ENCODE peak calls at places on chromosomes 7 and 10, in four cellular contexts. One of them, this sample, is unnamed.
A peak's percentile ranks its signal among the peaks of the same experiment; 100 is the strongest.

GRCh38 chr7:155811560-155811894 is 736 bp downstream of the SHH start:
- DNase-seq in T-helper 1 cell: no peak
- DNase-seq in foreskin keratinocyte: peak; percentile 22
- DNase-seq in stimulated activated CD8-positive, alpha-beta memory T cell treated with anti-CD3 and anti-CD28 coated beads, Interleukin-2, amount 100 ng/mL, for 48 hours: no peak
- DNase-seq in this sample: no peak

GRCh38 chr10:130439796-130440195 is 303.6 kb downstream of the GLRX3 start:
- DNase-seq in T-helper 1 cell: no peak
- DNase-seq in stimulated activated CD8-positive, alpha-beta memory T cell treated with anti-CD3 and anti-CD28 coated beads, Interleukin-2, amount 100 ng/mL, for 48 hours: no peak
- DNase-seq in foreskin keratinocyte: no peak
- DNase-seq in this sample: no peak

GRCh38 chr10:34666008-34666700 is 148.9 kb downstream of the PARD3 start:
- DNase-seq in foreskin keratinocyte: peak; percentile 93
- DNase-seq in T-helper 1 cell: no peak
- DNase-seq in stimulated activated CD8-positive, alpha-beta memory T cell treated with anti-CD3 and anti-CD28 coated beads, Interleukin-2, amount 100 ng/mL, for 48 hours: no peak
- DNase-seq in this sample: peak; percentile 70

GRCh38 chr10:125707852-125708468 is 11.5 kb upstream of the EDRF1 start:
- DNase-seq in foreskin keratinocyte: peak; percentile 48
- DNase-seq in stimulated activated CD8-positive, alpha-beta memory T cell treated with anti-CD3 and anti-CD28 coated beads, Interleukin-2, amount 100 ng/mL, for 48 hours: no peak
- DNase-seq in T-helper 1 cell: no peak
- DNase-seq in this sample: no peak

GRCh38 chr7:66183700-66184099 is 21.4 kb upstream of the TPST1 start:
- DNase-seq in stimulated activated CD8-positive, alpha-beta memory T cell treated with anti-CD3 and anti-CD28 coated beads, Interleukin-2, amount 100 ng/mL, for 48 hours: no peak
- DNase-seq in foreskin keratinocyte: peak; percentile 74
- DNase-seq in T-helper 1 cell: no peak
- DNase-seq in this sample: peak; percentile 40

GRCh38 chr7:69803699-69804516 is 205.6 kb downstream of the AUTS2 start:
- DNase-seq in T-helper 1 cell: no peak
- DNase-seq in foreskin keratinocyte: no peak
- DNase-seq in stimulated activated CD8-positive, alpha-beta memory T cell treated with anti-CD3 and anti-CD28 coated beads, Interleukin-2, amount 100 ng/mL, for 48 hours: no peak
- DNase-seq in this sample: no peak

GRCh38 chr10:131928248-131929095 is 27.7 kb downstream of the PPP2R2D start:
- DNase-seq in foreskin keratinocyte: no peak
- DNase-seq in T-helper 1 cell: no peak
- DNase-seq in stimulated activated CD8-positive, alpha-beta memory T cell treated with anti-CD3 and anti-CD28 coated beads, Interleukin-2, amount 100 ng/mL, for 48 hours: peak; percentile 54
- DNase-seq in this sample: no peak

GRCh38 chr7:69049341-69049740 is 548.9 kb upstream of the AUTS2 start:
- DNase-seq in stimulated activated CD8-positive, alpha-beta memory T cell treated with anti-CD3 and anti-CD28 coated beads, Interleukin-2, amount 100 ng/mL, for 48 hours: no peak
- DNase-seq in foreskin keratinocyte: no peak
- DNase-seq in T-helper 1 cell: no peak
- DNase-seq in this sample: no peak

GRCh38 chr10:5293691-5294550 is 70.8 kb upstream of the UCN3 start:
- DNase-seq in stimulated activated CD8-positive, alpha-beta memory T cell treated with anti-CD3 and anti-CD28 coated beads, Interleukin-2, amount 100 ng/mL, for 48 hours: peak; percentile 34
- DNase-seq in foreskin keratinocyte: peak; percentile 70
- DNase-seq in T-helper 1 cell: peak; percentile 34
- DNase-seq in this sample: peak; percentile 33

GRCh38 chr10:94066411-94066810 is 72.7 kb downstream of the PLCE1 start:
- DNase-seq in T-helper 1 cell: no peak
- DNase-seq in foreskin keratinocyte: peak; percentile 34
- DNase-seq in stimulated activated CD8-positive, alpha-beta memory T cell treated with anti-CD3 and anti-CD28 coated beads, Interleukin-2, amount 100 ng/mL, for 48 hours: no peak
- DNase-seq in this sample: no peak

GRCh38 chr10:110664483-110665420 is 20.6 kb downstream of the RBM20 start:
- DNase-seq in stimulated activated CD8-positive, alpha-beta memory T cell treated with anti-CD3 and anti-CD28 coated beads, Interleukin-2, amount 100 ng/mL, for 48 hours: no peak
- DNase-seq in T-helper 1 cell: no peak
- DNase-seq in foreskin keratinocyte: peak; percentile 92
- DNase-seq in this sample: peak; percentile 29

GRCh38 chr10:132912685-132913558 is 29.4 kb downstream of the CFAP46 start:
- DNase-seq in T-helper 1 cell: no peak
- DNase-seq in stimulated activated CD8-positive, alpha-beta memory T cell treated with anti-CD3 and anti-CD28 coated beads, Interleukin-2, amount 100 ng/mL, for 48 hours: no peak
- DNase-seq in foreskin keratinocyte: no peak
- DNase-seq in this sample: no peak

GRCh38 chr7:75991531-75992082 is 2.8 kb downstream of the TMEM120A start:
- DNase-seq in stimulated activated CD8-positive, alpha-beta memory T cell treated with anti-CD3 and anti-CD28 coated beads, Interleukin-2, amount 100 ng/mL, for 48 hours: no peak
- DNase-seq in foreskin keratinocyte: no peak
- DNase-seq in T-helper 1 cell: no peak
- DNase-seq in this sample: no peak

GRCh38 chr7:30140456-30140855 is 5.7 kb downstream of the MTURN start:
- DNase-seq in T-helper 1 cell: no peak
- DNase-seq in stimulated activated CD8-positive, alpha-beta memory T cell treated with anti-CD3 and anti-CD28 coated beads, Interleukin-2, amount 100 ng/mL, for 48 hours: no peak
- DNase-seq in foreskin keratinocyte: no peak
- DNase-seq in this sample: no peak

GRCh38 chr7:34081931-34082330 is 176.6 kb downstream of the BMPER start:
- DNase-seq in stimulated activated CD8-positive, alpha-beta memory T cell treated with anti-CD3 and anti-CD28 coated beads, Interleukin-2, amount 100 ng/mL, for 48 hours: no peak
- DNase-seq in foreskin keratinocyte: no peak
- DNase-seq in T-helper 1 cell: no peak
- DNase-seq in this sample: no peak

GRCh38 chr10:61097026-61097425 is 153.0 kb upstream of the RHOBTB1 start:
- DNase-seq in stimulated activated CD8-positive, alpha-beta memory T cell treated with anti-CD3 and anti-CD28 coated beads, Interleukin-2, amount 100 ng/mL, for 48 hours: no peak
- DNase-seq in foreskin keratinocyte: no peak
- DNase-seq in T-helper 1 cell: no peak
- DNase-seq in this sample: no peak

GRCh38 chr7:7583731-7584130 is 17.0 kb downstream of the MIOS start:
- DNase-seq in T-helper 1 cell: no peak
- DNase-seq in stimulated activated CD8-positive, alpha-beta memory T cell treated with anti-CD3 and anti-CD28 coated beads, Interleukin-2, amount 100 ng/mL, for 48 hours: no peak
- DNase-seq in foreskin keratinocyte: no peak
- DNase-seq in this sample: no peak

GRCh38 chr7:28203498-28204240 is 23.1 kb upstream of the JAZF1 start:
- DNase-seq in stimulated activated CD8-positive, alpha-beta memory T cell treated with anti-CD3 and anti-CD28 coated beads, Interleukin-2, amount 100 ng/mL, for 48 hours: no peak
- DNase-seq in T-helper 1 cell: no peak
- DNase-seq in foreskin keratinocyte: no peak
- DNase-seq in this sample: no peak

GRCh38 chr10:64458341-64458740 is 937.1 kb downstream of the REEP3 start:
- DNase-seq in foreskin keratinocyte: no peak
- DNase-seq in stimulated activated CD8-positive, alpha-beta memory T cell treated with anti-CD3 and anti-CD28 coated beads, Interleukin-2, amount 100 ng/mL, for 48 hours: no peak
- DNase-seq in T-helper 1 cell: no peak
- DNase-seq in this sample: no peak

GRCh38 chr10:64537931-64538330 is 1016.7 kb downstream of the REEP3 start:
- DNase-seq in foreskin keratinocyte: no peak
- DNase-seq in T-helper 1 cell: no peak
- DNase-seq in stimulated activated CD8-positive, alpha-beta memory T cell treated with anti-CD3 and anti-CD28 coated beads, Interleukin-2, amount 100 ng/mL, for 48 hours: no peak
- DNase-seq in this sample: no peak

GRCh38 chr10:115710136-115710535 is 562.9 kb downstream of the GFRA1 start:
- DNase-seq in stimulated activated CD8-positive, alpha-beta memory T cell treated with anti-CD3 and anti-CD28 coated beads, Interleukin-2, amount 100 ng/mL, for 48 hours: no peak
- DNase-seq in T-helper 1 cell: no peak
- DNase-seq in foreskin keratinocyte: no peak
- DNase-seq in this sample: no peak

GRCh38 chr7:2792240-2792639 is 51.9 kb downstream of the GNA12 start:
- DNase-seq in foreskin keratinocyte: no peak
- DNase-seq in stimulated activated CD8-positive, alpha-beta memory T cell treated with anti-CD3 and anti-CD28 coated beads, Interleukin-2, amount 100 ng/mL, for 48 hours: no peak
- DNase-seq in T-helper 1 cell: no peak
- DNase-seq in this sample: no peak

GRCh38 chr7:75937958-75938786 is 23.2 kb downstream of the POR start:
- DNase-seq in stimulated activated CD8-positive, alpha-beta memory T cell treated with anti-CD3 and anti-CD28 coated beads, Interleukin-2, amount 100 ng/mL, for 48 hours: no peak
- DNase-seq in T-helper 1 cell: no peak
- DNase-seq in foreskin keratinocyte: no peak
- DNase-seq in this sample: no peak

GRCh38 chr7:89312561-89312960 is 517.0 kb upstream of the TEX47 start:
- DNase-seq in foreskin keratinocyte: no peak
- DNase-seq in stimulated activated CD8-positive, alpha-beta memory T cell treated with anti-CD3 and anti-CD28 coated beads, Interleukin-2, amount 100 ng/mL, for 48 hours: no peak
- DNase-seq in T-helper 1 cell: no peak
- DNase-seq in this sample: no peak

GRCh38 chr7:2266911-2267310 is 24.9 kb downstream of the NUDT1 start:
- DNase-seq in T-helper 1 cell: no peak
- DNase-seq in stimulated activated CD8-positive, alpha-beta memory T cell treated with anti-CD3 and anti-CD28 coated beads, Interleukin-2, amount 100 ng/mL, for 48 hours: no peak
- DNase-seq in foreskin keratinocyte: peak; percentile 18
- DNase-seq in this sample: no peak

GRCh38 chr7:45007571-45008328 is 7.7 kb downstream of the CCM2 start:
- DNase-seq in T-helper 1 cell: no peak
- DNase-seq in foreskin keratinocyte: no peak
- DNase-seq in stimulated activated CD8-positive, alpha-beta memory T cell treated with anti-CD3 and anti-CD28 coated beads, Interleukin-2, amount 100 ng/mL, for 48 hours: no peak
- DNase-seq in this sample: no peak

GRCh38 chr10:66925896-66926719 is at the start of gene LRRTM3:
- DNase-seq in foreskin keratinocyte: peak; percentile 72
- DNase-seq in stimulated activated CD8-positive, alpha-beta memory T cell treated with anti-CD3 and anti-CD28 coated beads, Interleukin-2, amount 100 ng/mL, for 48 hours: peak; percentile 4
- DNase-seq in T-helper 1 cell: no peak
- DNase-seq in this sample: peak; percentile 18

GRCh38 chr10:127338391-127339108 is 142.2 kb upstream of the INSYN2A start:
- DNase-seq in stimulated activated CD8-positive, alpha-beta memory T cell treated with anti-CD3 and anti-CD28 coated beads, Interleukin-2, amount 100 ng/mL, for 48 hours: no peak
- DNase-seq in T-helper 1 cell: no peak
- DNase-seq in foreskin keratinocyte: no peak
- DNase-seq in this sample: no peak